ENCODE peak calls at places on chromosomes 7 and 10, in four cellular contexts. O is tibial artery, K is heart right ventricle, J is keratinocyte. N is an unnamed sample.

GRCh38 chr10:987635-987905 is 664 bp upstream of the GTPBP4 start:
- DNase-seq in J (no peak), O (no peak), K (no peak), N (no peak)

GRCh38 chr10:34343764-34344163 is 471.3 kb downstream of the PARD3 start:
- DNase-seq in O (no peak), J (no peak), K (no peak), N (no peak)

GRCh38 chr10:116270691-116271592 is 2.1 kb downstream of the GFRA1 start:
- DNase-seq in O (no peak), J (no peak), K (no peak), N (peak; percentile 82)

GRCh38 chr7:75776295-75776971 is 4.4 kb upstream of the CCL26 start:
- DNase-seq in K (no peak), O (no peak), J (no peak), N (no peak)

GRCh38 chr10:14540062-14540461 is 209.3 kb upstream of the FRMD4A start:
- DNase-seq in J (no peak), K (no peak), O (no peak), N (no peak)

GRCh38 chr7:105245398-105246099 is 143.2 kb downstream of the SRPK2 start:
- DNase-seq in K (peak; percentile 26), J (no peak), O (no peak), N (no peak)

GRCh38 chr10:22679608-22680007 is 34.8 kb downstream of the PIP4K2A start:
- DNase-seq in J (no peak), K (no peak), O (no peak), N (no peak)

GRCh38 chr10:8013619-8014018 is 40.9 kb upstream of the GATA3 start:
- DNase-seq in O (no peak), J (no peak), K (no peak), N (no peak)

GRCh38 chr10:118332948-118333710 is 9.0 kb downstream of the FAM204A start:
- DNase-seq in K (no peak), J (no peak), O (no peak), N (no peak)

GRCh38 chr10:28991738-28992270 is 297.1 kb upstream of the LYZL1 start:
- DNase-seq in K (peak; percentile 32), O (no peak), J (no peak), N (no peak)

GRCh38 chr10:64409349-64409748 is 888.1 kb downstream of the REEP3 start:
- DNase-seq in J (no peak), K (no peak), O (no peak), N (no peak)

GRCh38 chr10:31650010-31650409 is 278.6 kb downstream of the ARHGAP12 start:
- DNase-seq in O (peak; percentile 95), K (peak; percentile 90), J (no peak), N (peak; percentile 94)

GRCh38 chr10:86264481-86265231 is 101.9 kb downstream of the GRID1 start:
- DNase-seq in K (no peak), J (no peak), O (peak; percentile 49), N (peak; percentile 48)

GRCh38 chr7:50693475-50693874 is 89.2 kb downstream of the GRB10 start:
- DNase-seq in O (no peak), J (no peak), K (no peak), N (no peak)

GRCh38 chr10:4174197-4174596 is 389.2 kb upstream of the KLF6 start:
- DNase-seq in J (no peak), K (no peak), O (no peak), N (no peak)

GRCh38 chr10:132945125-132945893 is 2.9 kb upstream of the CFAP46 start:
- DNase-seq in O (peak; percentile 54), K (no peak), J (no peak), N (peak; percentile 52)

GRCh38 chr7:131952365-131952764 is 395.9 kb upstream of the PODXL start:
- DNase-seq in J (no peak), K (no peak), O (peak; percentile 34), N (no peak)

GRCh38 chr7:1536768-1537630 is 6.5 kb downstream of the MAFK start:
- DNase-seq in J (no peak), O (peak; percentile 99), K (peak; percentile 97), N (peak; percentile 99)

GRCh38 chr7:2863461-2864066 is 19.5 kb upstream of the GNA12 start:
- DNase-seq in O (peak; percentile 95), K (peak; percentile 84), J (peak; percentile 65), N (peak; percentile 94)

GRCh38 chr10:122911889-122912484 is 1.6 kb downstream of the FAM24A start:
- DNase-seq in J (peak; percentile 5), O (no peak), K (peak; percentile 19), N (no peak)

GRCh38 chr7:33698692-33699128 is 206.6 kb upstream of the BMPER start:
- DNase-seq in O (no peak), K (no peak), J (no peak), N (no peak)

GRCh38 chr7:6284055-6284400 is 11.6 kb upstream of the CYTH3 start:
- DNase-seq in K (no peak), J (no peak), O (peak; percentile 25), N (no peak)

DNA sequence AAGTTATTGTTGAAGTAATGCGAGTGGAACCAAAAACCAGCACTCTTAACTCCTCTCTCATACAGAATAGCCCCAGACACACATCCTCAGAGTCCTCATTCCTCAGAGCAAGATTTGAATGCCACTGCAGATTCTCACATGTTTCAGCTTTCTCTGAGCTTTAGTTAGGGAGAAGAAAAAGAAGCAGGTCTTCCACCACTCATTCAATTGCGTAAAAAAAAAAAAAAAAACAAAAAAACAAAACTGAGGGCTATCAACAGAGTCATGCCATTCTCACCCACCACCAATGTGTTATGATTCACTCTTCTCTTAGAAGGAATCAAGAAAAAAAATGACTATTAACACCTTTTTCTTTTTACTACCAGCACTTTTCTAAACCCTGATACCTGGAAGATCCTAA is 287.7 kb downstream of the IPMK start:
- DNase-seq in O (no peak), J (no peak), K (no peak), N (no peak)
- H3K27ac ChIP-seq in O (no peak overlapping the region), J (no peak overlapping the region), K (no peak overlapping the region), N (no peak overlapping the region)

DNA sequence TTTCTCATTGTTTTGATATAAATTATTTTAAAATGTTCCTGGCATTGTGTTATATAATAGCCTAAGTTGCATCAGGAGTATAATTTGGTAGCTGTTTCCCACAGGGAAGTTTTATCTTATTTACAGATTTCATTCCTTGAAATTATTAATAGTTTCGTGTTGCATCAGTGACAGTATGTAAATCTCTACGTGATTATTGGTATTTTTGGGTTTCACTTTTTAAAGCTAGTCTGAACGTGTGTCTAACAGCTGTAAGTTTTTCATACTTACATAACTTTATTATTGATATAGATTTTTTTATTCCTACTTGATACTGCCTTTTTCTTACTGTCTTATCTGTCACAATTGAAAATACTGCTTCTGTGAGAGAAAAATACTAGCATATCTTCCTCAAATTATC is 167.9 kb downstream of the PHF14 start:
- DNase-seq in O (no peak), K (no peak), J (no peak), N (no peak)
- TF ChIP-seq CTCF in O (no peak), K (no peak), J (no peak), N (no peak)

DNA sequence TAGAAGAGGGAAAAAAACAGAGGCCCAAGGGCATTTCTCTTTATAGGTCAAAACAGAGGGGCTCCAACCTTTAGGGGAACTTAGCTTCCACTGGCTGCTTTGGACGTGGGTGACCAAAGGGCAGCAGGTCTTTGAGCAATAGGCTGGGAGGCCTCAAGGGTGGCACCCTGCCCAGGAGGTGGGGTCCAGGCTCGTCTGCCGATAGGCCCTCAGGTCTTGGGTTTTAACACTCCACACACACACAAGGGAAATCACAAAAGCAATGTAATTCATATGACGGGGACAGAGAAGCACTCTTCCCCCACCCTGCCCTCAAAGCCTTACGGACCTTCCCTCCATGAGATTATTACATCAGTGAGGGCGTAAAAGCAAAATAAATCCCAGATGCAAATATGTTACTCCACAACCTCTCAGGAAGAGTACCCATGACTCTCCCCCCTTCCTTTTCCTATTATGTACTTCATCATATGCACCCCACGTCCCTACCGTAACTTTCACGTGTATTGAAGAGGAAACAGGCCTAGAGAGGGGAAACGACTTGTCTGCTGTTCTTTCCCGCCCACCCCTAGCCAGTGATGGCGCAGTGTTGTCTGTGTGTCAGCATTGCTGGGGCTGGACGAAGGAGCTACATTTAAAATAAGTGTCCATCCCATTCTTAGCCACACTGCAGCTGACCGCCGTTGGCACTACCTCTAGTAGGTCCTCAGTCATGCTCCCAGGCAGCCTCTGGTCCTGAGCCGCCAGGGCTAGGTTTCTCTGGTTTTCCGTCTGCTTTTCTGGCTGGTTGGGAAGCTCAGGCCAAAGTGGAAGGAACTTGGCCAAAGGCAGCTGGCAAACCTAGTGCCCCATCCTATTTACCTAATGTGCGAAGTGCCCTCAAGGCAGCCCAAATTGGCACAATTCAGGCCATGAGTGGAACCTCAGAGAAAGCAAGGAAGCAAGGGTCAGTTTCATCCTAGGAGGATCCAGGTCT is 2.1 kb downstream of the PCBD1 start:
- DNase-seq in O (no peak), K (no peak), J (no peak), N (no peak)
- H3K27me3 ChIP-seq in O (no peaks in the 10 kb centered on the region), K (no peaks in the 10 kb centered on the region), J (no peaks in the 10 kb centered on the region), N (no peaks in the 10 kb centered on the region)

DNA sequence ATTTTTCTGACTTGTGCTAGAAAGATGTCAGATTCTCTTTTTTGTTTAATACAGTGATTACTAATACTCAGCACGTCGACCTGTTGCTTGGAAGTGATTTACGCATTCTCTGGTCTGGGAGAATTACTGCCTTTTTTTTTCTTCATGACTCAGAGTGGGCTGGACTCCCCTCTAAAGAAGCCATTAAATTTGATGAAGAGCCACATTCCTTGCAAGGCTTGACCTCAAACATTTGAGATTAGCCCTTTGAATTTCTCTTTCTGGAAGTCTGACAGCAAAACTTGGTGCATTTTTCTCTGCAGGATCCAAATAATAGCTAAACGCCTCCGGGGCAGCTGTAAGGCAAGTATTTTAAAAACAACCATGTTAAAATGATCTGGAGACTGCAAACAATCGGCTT is 171.6 kb downstream of the GALNT17 start:
- DNase-seq in O (no peak), K (no peak), J (no peak), N (no peak)
- H3K27ac ChIP-seq in O (peak overlapping the region; percentile 30), K (no peak overlapping the region), J (no peak overlapping the region), N (peak overlapping the region; percentile 49)

GRCh38 chr7:112789824-112790650 is at the start of gene TMEM168:
- DNase-seq in J (no peak), O (peak; percentile 85), K (peak; percentile 84), N (peak; percentile 84)
- TF ChIP-seq CTCF in J (peak; percentile 26), O (peak; percentile 9), K (no peak), N (no peak)

GRCh38 chr10:100792544-100792943 is 47.2 kb downstream of the PAX2 start:
- DNase-seq in O (no peak), K (no peak), J (no peak), N (no peak)

GRCh38 chr10:100793055-100793454 is 47.7 kb downstream of the PAX2 start:
- DNase-seq in O (no peak), K (no peak), J (no peak), N (no peak)

GRCh38 chr10:100791254-100792058 is 46.1 kb downstream of the PAX2 start:
- DNase-seq in O (no peak), K (no peak), J (no peak), N (no peak)

GRCh38 chr10:100788027-100788900 is 42.9 kb downstream of the PAX2 start:
- DNase-seq in K (no peak), O (peak; percentile 51), J (no peak), N (peak; percentile 40)

DNA sequence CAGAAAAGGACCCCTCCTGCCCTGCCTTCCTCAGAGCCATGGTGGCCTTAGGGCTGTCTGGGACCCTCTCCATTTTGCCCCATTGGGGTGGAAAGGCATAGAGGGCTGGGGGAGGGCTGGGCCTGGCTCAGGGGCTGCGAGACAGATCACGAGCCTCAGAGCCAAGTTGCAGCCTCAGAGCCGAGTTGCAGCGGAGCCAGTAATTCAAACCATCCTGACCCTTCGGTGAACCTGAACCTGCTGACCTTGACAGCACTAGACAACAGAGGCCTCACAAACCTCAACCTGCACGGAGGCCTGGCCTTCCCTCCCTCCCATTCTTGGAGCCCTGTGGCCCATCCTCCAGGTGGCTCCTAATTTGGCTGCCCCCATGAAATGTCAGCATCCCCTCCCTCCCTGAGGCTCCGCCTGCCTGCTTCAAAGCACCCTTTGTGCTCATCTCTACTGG is 45.4 kb downstream of the PAX2 start:
- DNase-seq in K (no peak), O (no peak), J (no peak), N (no peak)
- H3K27me3 ChIP-seq in K (peaks cover 89% of the 10 kb centered on the region), O (no peaks in the 10 kb centered on the region), J (peaks cover 22% of the 10 kb centered on the region), N (no peaks in the 10 kb centered on the region)

N was measured in sigmoid colon.